ENCODE peak calls at places on chromosomes 6 and 20, in seven cellular contexts. N is caudate nucleus; J is germinal center; L is psoas muscle; Q is memory B cell; V is non-pigmented ciliary epithelial cell; W is CD4-positive, alpha-beta T cell. B is an unnamed sample.

GRCh38 chr6:167799033-167799933 is 27.4 kb upstream of the AFDN start:
- DNase-seq in N (no peak), J (no peak), L (no peak), Q (no peak), V (no peak), W (no peak), B (no peak)

GRCh38 chr6:130473886-130474285 is 108.1 kb downstream of the TMEM200A start:
- DNase-seq in N (no peak), J (no peak), L (no peak), Q (no peak), V (peak), W (no peak), B (no peak)

GRCh38 chr20:2382833-2383232 is 2.1 kb downstream of the TGM6 start:
- DNase-seq in N (no peak), J (no peak), L (no peak), Q (no peak), V (no peak), W (no peak), B (no peak)

GRCh38 chr6:44800171-44800671 is 412.7 kb downstream of the CDC5L start:
- DNase-seq in N (no peak), J (no peak), L (no peak), Q (no peak), V (peak), W (no peak), B (no peak)

GRCh38 chr6:16985484-16986284 is 116.2 kb upstream of the STMND1 start:
- DNase-seq in N (no peak), J (no peak), L (no peak), Q (no peak), V (no peak), W (no peak), B (no peak)

GRCh38 chr6:17705778-17706579 is 746 bp downstream of the NUP153 start:
- DNase-seq in N (no peak), J (peak), L (peak), Q (peak), V (no peak), W (peak), B (peak)

GRCh38 chr20:12896180-12896579 is 112.6 kb upstream of the SPTLC3 start:
- DNase-seq in N (no peak), J (no peak), L (no peak), Q (no peak), V (no peak), W (no peak), B (no peak)

GRCh38 chr6:42278131-42278853 is 60.6 kb upstream of the MRPS10 start:
- DNase-seq in N (no peak), J (no peak), L (no peak), Q (no peak), V (no peak), W (peak), B (no peak)

GRCh38 chr6:33314943-33315752 is 1.3 kb upstream of the TAPBP start:
- DNase-seq in N (no peak), J (no peak), L (peak), Q (peak), V (no peak), W (no peak), B (no peak)

GRCh38 chr6:25801423-25801822 is 30.4 kb downstream of the SLC17A1 start:
- DNase-seq in N (no peak), J (no peak), L (no peak), Q (no peak), V (no peak), W (no peak), B (no peak)

GRCh38 chr6:161242779-161243693 is 30.8 kb downstream of the AGPAT4 start:
- DNase-seq in N (peak), J (no peak), L (peak), Q (no peak), V (no peak), W (no peak), B (no peak)

B was measured in C1 segment of cervical spinal cord.